ENCODE peak calls at places on chromosomes 12 and 14, in six cellular contexts. Y is tibial artery, B is mucosa of descending colon, U is nephron progenitor cell, Q is H9, X is foreskin fibroblast. K is an unnamed sample.

GRCh38 chr12:1001507-1001906 is 10.5 kb downstream of the ERC1 start:
- DNase-seq in X (no peak), Y (no peak), Q (no peak), U (no peak), B (no peak), K (no peak)

GRCh38 chr12:65163755-65164154 is 5.6 kb upstream of the LEMD3 start:
- DNase-seq in Q (no peak), U (no peak), Y (no peak), X (no peak), B (no peak), K (no peak)

GRCh38 chr12:64679487-64679983 is 69.2 kb downstream of the RASSF3 start:
- DNase-seq in X (peak), Q (no peak), U (no peak), Y (peak), B (peak), K (peak)

GRCh38 chr12:57213068-57213715 is 3.4 kb upstream of the NXPH4 start:
- DNase-seq in Y (peak), U (peak), X (peak), B (peak), Q (peak), K (peak)

GRCh38 chr14:26596722-26597030 is 1.2 kb downstream of the NOVA1 start:
- DNase-seq in Y (peak), Q (peak), X (no peak), B (peak), U (peak), K (no peak)

GRCh38 chr12:3752741-3753486 is at the start of gene CRACR2A:
- DNase-seq in B (peak), Y (peak), U (peak), Q (peak), X (peak), K (peak)

GRCh38 chr14:34872822-34873590 is 2.2 kb downstream of the BAZ1A start:
- DNase-seq in X (no peak), Q (peak), U (no peak), Y (no peak), B (peak), K (no peak)

GRCh38 chr14:23654231-23654630 is 18.1 kb downstream of the DHRS2 start:
- DNase-seq in U (no peak), Y (no peak), B (no peak), Q (no peak), X (no peak), K (no peak)

GRCh38 chr12:21971344-21971743 is 30.1 kb upstream of the ABCC9 start:
- DNase-seq in U (no peak), B (no peak), Y (no peak), X (no peak), Q (peak), K (no peak)

GRCh38 chr12:52210186-52210924 is 18.5 kb upstream of the KRT80 start:
- DNase-seq in U (no peak), B (no peak), X (peak), Q (no peak), Y (peak), K (no peak)

GRCh38 chr12:51898937-51899336 is 8.4 kb upstream of the ACVRL1 start:
- DNase-seq in X (peak), Y (peak), U (no peak), Q (no peak), B (no peak), K (no peak)

GRCh38 chr12:130540376-130540775 is 175.7 kb downstream of the RIMBP2 start:
- DNase-seq in U (no peak), X (no peak), B (no peak), Q (no peak), Y (no peak), K (no peak)

GRCh38 chr12:102401087-102401486 is 79.3 kb downstream of the IGF1 start:
- DNase-seq in B (no peak), U (no peak), X (no peak), Q (no peak), Y (no peak), K (no peak)

GRCh38 chr12:113133036-113133435 is 2.5 kb downstream of the RASAL1 start:
- DNase-seq in X (no peak), B (no peak), Q (no peak), U (no peak), Y (no peak), K (no peak)

GRCh38 chr12:4910502-4911315 is 1.0 kb downstream of the KCNA1 start:
- DNase-seq in U (peak), Y (no peak), B (no peak), Q (peak), X (no peak), K (no peak)

GRCh38 chr12:49698619-49699545 is 8.3 kb downstream of the FMNL3 start:
- DNase-seq in U (no peak), Q (peak), B (peak), Y (peak), X (peak), K (no peak)

GRCh38 chr14:83473846-83474245 is 1940.2 kb upstream of the SEL1L start:
- DNase-seq in B (no peak), Q (no peak), U (no peak), X (no peak), Y (no peak), K (no peak)

GRCh38 chr12:1632702-1633101 is 3.7 kb downstream of the WNT5B start:
- DNase-seq in X (no peak), Y (no peak), Q (no peak), U (no peak), B (no peak), K (no peak)

GRCh38 chr14:64960762-64961276 is 11.3 kb downstream of the RAB15 start:
- DNase-seq in U (no peak), Y (no peak), X (no peak), B (peak), Q (peak), K (no peak)

GRCh38 chr12:102910137-102910536 is 6.9 kb downstream of the PAH start:
- DNase-seq in B (no peak), Q (no peak), U (no peak), Y (no peak), X (no peak), K (no peak)

GRCh38 chr12:1103632-1104031 is 112.6 kb downstream of the ERC1 start:
- DNase-seq in B (no peak), Q (no peak), X (no peak), U (no peak), Y (no peak), K (no peak)

GRCh38 chr12:106323537-106323936 is 21.0 kb downstream of the TCP11L2 start:
- DNase-seq in U (no peak), Q (no peak), X (no peak), Y (no peak), B (no peak), K (no peak)

GRCh38 chr12:127620956-127621355 is 646.0 kb upstream of the TMEM132C start:
- DNase-seq in Y (no peak), U (no peak), X (no peak), B (peak), Q (no peak), K (no peak)

DNA sequence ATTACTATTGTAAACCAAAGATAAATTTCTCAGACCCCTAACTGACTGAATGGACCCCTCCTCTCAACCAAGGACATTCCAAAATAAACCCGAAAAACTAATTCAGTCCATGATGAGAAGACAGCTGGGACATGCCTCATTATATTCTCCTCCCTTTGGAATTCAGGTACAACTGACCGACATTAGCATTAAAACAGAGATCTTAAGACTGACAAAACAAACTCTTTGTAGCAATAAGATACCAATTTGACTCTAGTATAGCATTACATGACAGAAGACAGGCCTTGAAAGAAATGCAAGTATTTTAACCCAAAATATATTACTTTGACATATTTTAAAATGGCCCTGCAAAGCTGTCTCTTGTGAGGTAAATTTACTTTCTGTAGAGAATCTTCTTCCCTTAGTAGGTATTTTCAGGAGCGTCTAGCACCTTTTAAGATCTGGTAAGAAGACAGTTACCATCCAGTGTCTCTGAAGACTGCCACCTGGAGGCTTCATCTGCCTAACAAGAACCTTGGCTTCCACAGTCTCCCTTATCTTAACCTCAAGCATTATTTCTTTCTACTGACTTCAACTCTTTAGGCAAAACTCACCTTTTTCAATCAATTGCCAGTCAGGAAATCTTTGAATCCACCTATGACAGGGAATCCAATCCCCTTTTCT is 957.5 kb downstream of the SLC6A15 start:
- DNase-seq in U (no peak), B (peak), X (no peak), Q (peak), Y (no peak), K (no peak)
- TF ChIP-seq CTCF in U (no peak), B (no peak), X (no peak), Q (peak), Y (no peak), K (no peak)

DNA sequence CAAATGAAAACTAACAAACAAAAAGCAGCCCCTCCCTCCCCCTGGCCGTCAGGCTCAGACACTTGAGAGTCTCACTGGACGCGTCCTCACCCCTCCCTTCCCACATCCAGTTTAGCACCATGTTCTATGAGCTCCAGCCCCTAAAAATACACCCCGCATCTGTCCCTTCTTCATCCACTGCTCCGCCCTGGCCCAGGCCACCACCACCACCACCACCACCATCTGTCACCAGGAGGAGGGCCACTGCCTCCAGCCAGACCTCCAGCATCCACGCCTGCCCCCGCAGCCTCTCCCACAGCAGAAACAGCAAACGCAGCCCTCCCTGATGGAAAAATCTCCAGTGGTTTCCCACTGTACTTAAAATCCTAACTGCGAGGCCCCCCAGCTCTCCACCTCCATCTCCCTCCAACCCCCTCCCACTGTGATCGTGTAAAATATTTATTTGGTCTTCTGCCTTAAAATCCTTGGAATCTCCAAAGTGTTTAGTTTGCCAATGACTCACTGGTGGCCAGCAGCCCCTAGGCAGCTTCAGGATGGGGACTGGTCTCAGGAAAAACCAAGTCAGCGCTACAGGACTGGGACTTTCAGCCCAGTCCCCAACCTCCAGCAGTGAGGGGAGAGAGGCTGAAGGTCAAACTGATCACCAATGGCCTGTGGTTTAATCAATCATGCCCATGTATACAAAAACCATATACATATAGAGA is 95.0 kb downstream of the SCARB1 start:
- DNase-seq in B (no peak), Y (no peak), U (no peak), Q (no peak), X (no peak), K (no peak)
- TF ChIP-seq CTCF in B (no peak), Y (no peak), U (no peak), Q (no peak), X (no peak), K (no peak)

DNA sequence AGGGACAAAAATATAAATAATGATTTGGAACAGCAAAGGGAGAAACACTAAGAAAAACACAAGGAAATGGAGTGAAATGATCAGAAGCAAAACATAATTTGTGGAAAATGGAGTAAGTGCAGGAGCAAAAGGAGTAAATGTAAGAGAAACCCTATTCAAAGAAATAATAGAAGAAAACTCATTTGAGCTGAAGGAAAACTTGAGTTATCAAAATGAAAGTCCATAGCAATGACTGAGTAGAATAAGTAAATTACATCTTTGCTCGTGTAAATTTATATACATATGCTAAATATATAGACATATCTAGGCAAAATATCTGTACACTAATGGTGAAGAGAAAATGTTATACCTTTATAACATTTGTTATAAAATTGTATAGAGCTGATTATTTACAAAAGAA is 194.0 kb downstream of the FOXA1 start:
- DNase-seq in Q (no peak), B (no peak), X (no peak), U (no peak), Y (no peak), K (no peak)
- TF ChIP-seq CTCF in Q (no peak), B (no peak), X (no peak), U (no peak), Y (no peak), K (no peak)

DNA sequence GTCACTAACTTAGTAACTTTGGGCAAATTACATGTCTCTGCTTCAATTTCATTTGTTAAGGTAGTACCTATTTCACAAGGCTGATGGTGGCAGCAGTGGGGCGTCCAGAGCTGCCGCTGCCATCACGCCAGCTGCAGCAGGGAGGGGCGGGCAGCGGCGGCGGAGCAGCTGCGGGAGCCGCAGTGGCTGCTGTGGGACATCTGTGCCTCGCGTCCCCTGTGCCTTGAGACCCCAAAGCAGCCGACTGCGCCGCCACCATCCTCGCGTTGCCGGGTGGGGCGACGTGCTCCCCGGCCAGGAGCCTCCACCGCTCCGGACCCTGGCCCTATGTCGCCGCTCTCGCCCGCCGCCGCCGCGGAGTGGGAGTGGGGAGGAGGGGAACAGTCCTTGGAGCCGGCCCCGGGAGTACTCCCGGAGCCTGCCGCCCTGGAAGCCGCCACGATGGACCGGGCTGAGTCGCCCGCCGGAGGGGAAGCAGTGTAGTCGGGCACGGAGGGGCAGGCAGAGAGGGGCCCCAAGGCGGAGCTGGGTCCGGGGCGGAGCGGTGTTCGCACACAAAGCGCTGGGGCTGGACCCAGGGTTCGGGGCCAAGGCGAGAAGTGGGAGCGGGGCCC is 51.4 kb downstream of the A2M start:
- DNase-seq in U (peak), Q (peak), B (peak), Y (peak), X (peak), K (peak)
- TF ChIP-seq CTCF in U (no peak), Q (peak), B (no peak), Y (peak), X (peak), K (peak)

GRCh38 chr14:97177016-97177415 is 379.8 kb downstream of the VRK1 start:
- DNase-seq in U (no peak), X (no peak), B (peak), Q (peak), Y (no peak), K (no peak)
- TF ChIP-seq CTCF in U (no peak), X (no peak), B (no peak), Q (peak), Y (no peak), K (no peak)

GRCh38 chr14:78754059-78754458 is 583.9 kb downstream of the NRXN3 start:
- DNase-seq in Q (no peak), Y (no peak), U (no peak), B (no peak), X (no peak), K (no peak)
- TF ChIP-seq CTCF in Q (no peak), Y (no peak), U (no peak), B (no peak), X (no peak), K (no peak)

DNA sequence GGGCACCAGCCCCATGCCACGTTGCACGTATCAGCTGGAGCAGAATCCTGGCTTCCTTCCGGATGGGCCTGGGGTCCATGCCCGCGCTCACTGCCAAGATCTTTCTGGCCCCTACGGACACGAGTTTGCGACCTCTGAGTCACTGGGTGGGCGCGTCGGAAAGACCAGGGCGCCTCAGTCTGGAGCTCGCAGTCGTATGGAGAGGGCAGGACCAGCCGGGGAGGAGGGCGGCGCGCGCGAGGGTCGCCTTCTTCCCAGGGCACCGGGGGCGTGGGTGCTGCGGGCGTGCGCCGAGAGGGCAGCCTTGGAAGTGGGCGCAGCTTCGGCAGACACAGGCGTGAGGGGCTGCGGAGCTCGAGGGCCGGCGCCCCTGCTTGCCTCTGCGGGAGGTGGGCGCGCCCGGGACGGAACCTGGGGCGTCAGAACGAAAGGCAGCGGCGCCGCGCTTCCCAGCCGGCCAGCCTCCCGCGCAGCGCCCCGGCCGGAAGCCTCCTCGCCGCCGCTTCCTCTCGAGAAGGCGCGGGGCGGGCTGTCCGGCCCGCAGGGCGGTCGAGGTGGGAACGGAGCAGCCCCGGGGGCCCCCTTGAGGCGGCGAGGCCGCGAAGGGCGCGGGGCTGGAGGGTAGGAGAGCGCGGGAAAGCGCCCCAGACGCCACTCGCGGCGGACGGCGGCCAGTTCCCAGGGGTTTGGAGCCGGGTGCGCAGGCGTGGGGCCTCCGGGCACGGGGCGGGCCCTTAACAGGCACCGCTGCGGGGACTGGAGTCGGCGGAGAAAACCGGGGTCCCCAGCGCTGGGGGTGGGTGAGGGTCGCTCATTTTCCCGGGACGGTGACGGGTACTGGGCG is at the start of gene ARL6IP4:
- DNase-seq in Y (no peak), U (peak), X (peak), Q (no peak), B (peak), K (peak)
- TF ChIP-seq CTCF in Y (no peak), U (no peak), X (no peak), Q (no peak), B (no peak), K (no peak)

GRCh38 chr12:48159976-48160525 is 2.7 kb upstream of the ASB8 start:
- DNase-seq in B (no peak), Q (no peak), U (no peak), Y (no peak), X (no peak), K (no peak)

GRCh38 chr12:48157889-48158370 is 615 bp upstream of the ASB8 start:
- DNase-seq in Q (no peak), B (no peak), Y (no peak), X (no peak), U (no peak), K (no peak)

GRCh38 chr12:48160807-48161206 is 3.5 kb upstream of the ASB8 start:
- DNase-seq in U (no peak), Q (no peak), B (no peak), X (no peak), Y (peak), K (no peak)

GRCh38 chr12:48156648-48157015 is 683 bp downstream of the ASB8 start:
- DNase-seq in B (no peak), Q (no peak), X (no peak), U (no peak), Y (no peak), K (no peak)

DNA sequence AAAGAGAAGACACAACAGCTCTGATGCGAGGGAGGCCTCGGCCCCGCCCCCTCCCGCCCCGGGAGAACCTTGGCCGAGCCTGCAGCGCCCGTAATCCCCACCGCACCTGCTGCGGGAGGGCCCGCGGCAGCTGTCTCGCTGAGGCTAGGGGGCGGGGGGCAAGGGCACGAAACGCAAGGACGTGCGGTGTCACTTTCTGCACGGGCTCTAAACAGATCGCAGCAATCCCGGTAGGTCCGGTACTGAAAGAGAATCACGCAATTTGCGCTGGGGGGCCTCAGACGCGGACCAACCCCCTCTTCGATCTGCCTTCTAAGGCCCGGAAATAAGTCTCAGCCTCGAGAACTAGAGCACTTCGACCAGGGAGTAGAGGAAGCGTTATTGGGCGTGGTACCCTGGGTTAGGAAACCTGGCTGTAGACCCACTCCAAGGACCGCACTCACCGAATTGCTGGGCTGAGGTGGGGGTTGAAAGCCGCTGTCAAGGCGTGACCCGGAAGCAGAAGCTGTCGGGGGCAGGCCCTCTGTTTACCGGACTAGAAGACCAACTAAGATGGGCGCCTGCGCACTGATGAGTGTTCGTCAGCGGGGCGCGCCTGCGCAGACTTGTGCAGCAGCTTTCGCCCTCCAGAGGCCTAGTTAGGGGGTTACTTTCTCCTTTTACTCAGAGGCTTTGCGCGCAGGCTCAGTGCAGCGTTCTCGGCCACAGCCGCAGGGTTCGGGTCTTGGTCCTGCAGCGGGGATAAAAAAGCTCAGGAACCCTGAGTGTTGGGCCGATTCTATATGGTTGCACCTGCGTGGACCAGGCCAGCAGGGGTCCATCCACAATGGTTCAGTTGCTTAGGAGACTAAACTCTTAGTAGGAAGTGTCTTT is at the start of gene ASB8:
- DNase-seq in U (peak), B (peak), Y (peak), Q (peak), X (peak), K (peak)
- TF ChIP-seq CTCF in U (peak), B (peak), Y (peak), Q (peak), X (peak), K (peak)

K was measured in lung.